ENCODE peak calls at places on chromosomes 7 and 10, in six cellular contexts. O is fibroblast of the aortic adventitia, J is BJ, G is heart right ventricle, Q is SK-N-SH, M is IMR-90. K is an unnamed sample.
A peak's percentile ranks its signal among the peaks of the same experiment; 100 is the strongest.

GRCh38 chr10:22042557-22043326 is 39.2 kb upstream of the DNAJC1 start:
- DNase-seq in O (peak; percentile 3), J (no peak), G (no peak), Q (no peak), M (no peak), K (no peak)

GRCh38 chr10:73894245-73894971 is 16.5 kb upstream of the PLAU start:
- DNase-seq in O (peak; percentile 84), J (no peak), G (no peak), Q (no peak), M (peak; percentile 85), K (peak; percentile 89)

GRCh38 chr7:18495412-18496335 is at the start of gene HDAC9:
- DNase-seq in O (peak; percentile 62), J (no peak), G (peak; percentile 73), Q (peak; percentile 49), M (peak; percentile 48), K (no peak)

GRCh38 chr7:17099083-17099973 is 199.1 kb upstream of the AHR start:
- DNase-seq in O (peak; percentile 66), J (no peak), G (no peak), Q (no peak), M (no peak), K (no peak)

GRCh38 chr10:76432274-76433012 is 1001.0 kb downstream of the LRMDA start:
- DNase-seq in O (peak; percentile 95), J (peak; percentile 56), G (peak; percentile 48), Q (peak; percentile 18), M (peak; percentile 74), K (no peak)

GRCh38 chr7:137445268-137445667 is 101.7 kb upstream of the PTN start:
- DNase-seq in O (no peak), J (no peak), G (no peak), Q (no peak), M (no peak), K (no peak)

GRCh38 chr10:13536674-13537366 is 8.0 kb upstream of the BEND7 start:
- DNase-seq in O (peak; percentile 17), J (no peak), G (peak; percentile 43), Q (peak; percentile 82), M (peak; percentile 41), K (no peak)

GRCh38 chr10:4763960-4764428 is 62.0 kb upstream of the AKR1E2 start:
- DNase-seq in O (peak; percentile 73), J (peak; percentile 82), G (no peak), Q (no peak), M (peak; percentile 87), K (peak; percentile 77)

GRCh38 chr10:30118590-30118989 is 59.2 kb upstream of the JCAD start:
- DNase-seq in O (no peak), J (no peak), G (no peak), Q (no peak), M (no peak), K (no peak)

GRCh38 chr10:6239213-6239991 is 36.7 kb downstream of the PFKFB3 start:
- DNase-seq in O (peak; percentile 98), J (peak; percentile 98), G (peak; percentile 50), Q (peak; percentile 88), M (peak; percentile 99), K (peak; percentile 96)

GRCh38 chr10:666237-667012 is 23.0 kb downstream of the DIP2C start:
- DNase-seq in O (no peak), J (no peak), G (no peak), Q (no peak), M (no peak), K (no peak)

GRCh38 chr10:59505931-59506330 is 143.6 kb upstream of the FAM13C start:
- DNase-seq in O (no peak), J (no peak), G (no peak), Q (no peak), M (no peak), K (no peak)

GRCh38 chr7:93298671-93299070 is 66.5 kb downstream of the VPS50 start:
- DNase-seq in O (peak; percentile 12), J (no peak), G (no peak), Q (no peak), M (peak; percentile 42), K (peak; percentile 28)

GRCh38 chr7:129376778-129377700 is 57.2 kb upstream of the STRIP2 start:
- DNase-seq in O (peak; percentile 38), J (no peak), G (no peak), Q (no peak), M (peak; percentile 65), K (no peak)

GRCh38 chr7:86926732-86927131 is 132.7 kb downstream of the ELAPOR2 start:
- DNase-seq in O (peak; percentile 84), J (no peak), G (no peak), Q (peak; percentile 53), M (peak; percentile 41), K (peak; percentile 24)

GRCh38 chr10:71285180-71285545 is 33.9 kb upstream of the SLC29A3 start:
- DNase-seq in O (peak; percentile 44), J (no peak), G (no peak), Q (peak; percentile 85), M (peak; percentile 29), K (no peak)

GRCh38 chr10:115141254-115141653 is 48.1 kb downstream of the ATRNL1 start:
- DNase-seq in O (peak; percentile 30), J (no peak), G (no peak), Q (peak; percentile 4), M (peak; percentile 12), K (no peak)

GRCh38 chr10:33413093-33413442 is 78.6 kb upstream of the NRP1 start:
- DNase-seq in O (no peak), J (no peak), G (no peak), Q (no peak), M (no peak), K (no peak)

GRCh38 chr7:1458676-1459511 is at the start of gene MICALL2:
- DNase-seq in O (peak; percentile 80), J (no peak), G (peak; percentile 74), Q (peak; percentile 87), M (peak; percentile 85), K (no peak)

GRCh38 chr7:114243019-114243507 is 171.6 kb upstream of the FOXP2 start:
- DNase-seq in O (peak; percentile 33), J (no peak), G (no peak), Q (no peak), M (no peak), K (no peak)

GRCh38 chr10:16612148-16612742 is 90.6 kb upstream of the C1QL3 start:
- DNase-seq in O (peak; percentile 53), J (no peak), G (no peak), Q (no peak), M (peak; percentile 46), K (no peak)

GRCh38 chr7:151780626-151781025 is 96.3 kb downstream of the PRKAG2 start:
- DNase-seq in O (no peak), J (no peak), G (no peak), Q (no peak), M (peak; percentile 8), K (no peak)

GRCh38 chr7:16264436-16265183 is 156.7 kb downstream of the CRPPA start:
- DNase-seq in O (no peak), J (no peak), G (no peak), Q (no peak), M (no peak), K (no peak)

GRCh38 chr7:43721193-43721806 is 8.0 kb downstream of the COA1 start:
- DNase-seq in O (peak; percentile 81), J (no peak), G (peak; percentile 16), Q (peak; percentile 45), M (peak; percentile 71), K (no peak)
- TF ChIP-seq CTCF in O (peak; percentile 54), J (peak; percentile 50), G (peak; percentile 75), Q (peak; percentile 99), M (peak; percentile 75), K (peak; percentile 46)

GRCh38 chr7:27160546-27161213 is 4.2 kb upstream of the HOXA7 start:
- DNase-seq in O (peak; percentile 78), J (no peak), G (peak; percentile 78), Q (peak; percentile 96), M (peak; percentile 77), K (no peak)

GRCh38 chr7:27158436-27159277 is 2.2 kb upstream of the HOXA7 start:
- DNase-seq in O (no peak), J (no peak), G (no peak), Q (no peak), M (no peak), K (no peak)

GRCh38 chr7:27159278-27160146 is 3.0 kb upstream of the HOXA7 start:
- DNase-seq in O (no peak), J (no peak), G (no peak), Q (no peak), M (no peak), K (no peak)

GRCh38 chr7:27161214-27161720 is 4.1 kb downstream of the HOXA9 start:
- DNase-seq in O (no peak), J (no peak), G (no peak), Q (no peak), M (no peak), K (no peak)

GRCh38 chr7:27160147-27160545 is 3.7 kb upstream of the HOXA7 start:
- DNase-seq in O (no peak), J (no peak), G (no peak), Q (no peak), M (no peak), K (no peak)
- H3K4me3 ChIP-seq in O (no peak overlapping the region), J (no peak overlapping the region), G (peak overlapping the region; percentile 37), Q (peak overlapping the region; percentile 39), M (no peak overlapping the region), K (peak overlapping the region; percentile 87)

GRCh38 chr7:29095666-29096560 is 50.4 kb downstream of the CPVL start:
- DNase-seq in O (no peak), J (no peak), G (no peak), Q (no peak), M (no peak), K (no peak)

GRCh38 chr7:29091121-29091601 is 55.2 kb downstream of the CPVL start:
- DNase-seq in O (no peak), J (no peak), G (peak; percentile 48), Q (peak; percentile 41), M (no peak), K (no peak)

GRCh38 chr7:29086545-29086944 is 59.8 kb downstream of the CPVL start:
- DNase-seq in O (no peak), J (no peak), G (no peak), Q (no peak), M (no peak), K (no peak)

GRCh38 chr7:29087840-29088169 is 58.5 kb downstream of the CPVL start:
- DNase-seq in O (no peak), J (no peak), G (no peak), Q (no peak), M (no peak), K (no peak)

GRCh38 chr7:29091722-29092121 is 54.6 kb downstream of the CPVL start:
- DNase-seq in O (no peak), J (no peak), G (no peak), Q (no peak), M (no peak), K (no peak)
- TF ChIP-seq CTCF in O (no peak), J (no peak), G (no peak), Q (no peak), M (no peak), K (no peak)

GRCh38 chr7:34311591-34311990 is 346.4 kb upstream of the NPSR1 start:
- DNase-seq in O (peak; percentile 49), J (no peak), G (no peak), Q (no peak), M (no peak), K (peak; percentile 20)

GRCh38 chr7:34309584-34309983 is 348.4 kb upstream of the NPSR1 start:
- DNase-seq in O (no peak), J (no peak), G (no peak), Q (no peak), M (no peak), K (no peak)

GRCh38 chr7:34315032-34315431 is 343.0 kb upstream of the NPSR1 start:
- DNase-seq in O (peak; percentile 90), J (peak; percentile 70), G (no peak), Q (no peak), M (peak; percentile 83), K (peak; percentile 68)

GRCh38 chr7:34313289-34313688 is 344.7 kb upstream of the NPSR1 start:
- DNase-seq in O (peak; percentile 51), J (no peak), G (no peak), Q (no peak), M (peak; percentile 34), K (no peak)

GRCh38 chr7:34312624-34313023 is 345.4 kb upstream of the NPSR1 start:
- DNase-seq in O (no peak), J (no peak), G (no peak), Q (no peak), M (no peak), K (no peak)
- H3K4me3 ChIP-seq in O (no peak overlapping the region), J (no peak overlapping the region), G (no peak overlapping the region), Q (no peak overlapping the region), M (no peak overlapping the region), K (no peak overlapping the region)